ENCODE peak calls at places on chromosomes 11 and 22, in ten cellular contexts. D is coronary artery, A is choroid plexus epithelial cell, S is fibroblast of pulmonary artery, J is GM23338, F is lower lobe of right lung, B is fibroblast of mammary gland, E is right lobe of liver, I is cardiac muscle cell, G is neural progenitor cell. X is an unnamed sample.
A peak's percentile ranks its signal among the peaks of the same experiment; 100 is the strongest.

GRCh38 chr11:57475191-57475590 is 14.9 kb downstream of the RTN4RL2 start:
- DNase-seq in D (no peak), A (no peak), S (peak; percentile 38), J (no peak), F (no peak), B (peak; percentile 38), E (no peak), I (no peak), G (no peak), X (no peak)

GRCh38 chr22:17381237-17381913 is 12.1 kb downstream of the CECR2 start:
- DNase-seq in D (no peak), A (no peak), S (no peak), J (peak; percentile 38), F (no peak), B (no peak), E (peak; percentile 41), I (no peak), G (peak; percentile 26), X (no peak)

GRCh38 chr11:69950120-69950519 is 128.0 kb upstream of the ANO1 start:
- DNase-seq in D (no peak), A (peak; percentile 36), S (no peak), J (peak; percentile 88), F (no peak), B (peak; percentile 15), E (peak; percentile 45), I (no peak), G (peak; percentile 76), X (no peak)

GRCh38 chr11:35968386-35969088 is 24.7 kb downstream of the LDLRAD3 start:
- DNase-seq in D (no peak), A (peak; percentile 40), S (no peak), J (no peak), F (no peak), B (no peak), E (no peak), I (no peak), G (no peak), X (no peak)

GRCh38 chr11:103433380-103433779 is 324.2 kb downstream of the DYNC2H1 start:
- DNase-seq in D (no peak), A (peak; percentile 83), S (peak; percentile 55), J (no peak), F (no peak), B (peak; percentile 86), E (no peak), I (no peak), G (no peak), X (peak; percentile 7)

GRCh38 chr11:115561116-115561515 is 56.9 kb upstream of the CADM1 start:
- DNase-seq in D (no peak), A (no peak), S (no peak), J (no peak), F (no peak), B (no peak), E (no peak), I (no peak), G (no peak), X (no peak)

GRCh38 chr11:74069146-74070046 is 60.5 kb upstream of the UCP3 start:
- DNase-seq in D (no peak), A (peak; percentile 54), S (no peak), J (no peak), F (no peak), B (peak; percentile 31), E (no peak), I (no peak), G (no peak), X (no peak)

GRCh38 chr22:49657275-49657973 is 170.2 kb downstream of the BRD1 start:
- DNase-seq in D (no peak), A (no peak), S (no peak), J (no peak), F (peak; percentile 84), B (no peak), E (peak; percentile 74), I (no peak), G (no peak), X (no peak)

GRCh38 chr11:36638586-36638985 is 40.5 kb upstream of the RAG2 start:
- DNase-seq in D (no peak), A (no peak), S (no peak), J (no peak), F (no peak), B (no peak), E (no peak), I (no peak), G (no peak), X (no peak)

GRCh38 chr22:47053865-47054185 is 291.4 kb downstream of the TBC1D22A start:
- DNase-seq in D (no peak), A (peak; percentile 74), S (peak; percentile 74), J (no peak), F (no peak), B (peak; percentile 21), E (peak; percentile 16), I (no peak), G (no peak), X (peak; percentile 18)

GRCh38 chr22:20581503-20582170 is 74.2 kb downstream of the MED15 start:
- DNase-seq in D (no peak), A (no peak), S (no peak), J (no peak), F (peak; percentile 38), B (no peak), E (peak; percentile 20), I (no peak), G (no peak), X (no peak)

DNA sequence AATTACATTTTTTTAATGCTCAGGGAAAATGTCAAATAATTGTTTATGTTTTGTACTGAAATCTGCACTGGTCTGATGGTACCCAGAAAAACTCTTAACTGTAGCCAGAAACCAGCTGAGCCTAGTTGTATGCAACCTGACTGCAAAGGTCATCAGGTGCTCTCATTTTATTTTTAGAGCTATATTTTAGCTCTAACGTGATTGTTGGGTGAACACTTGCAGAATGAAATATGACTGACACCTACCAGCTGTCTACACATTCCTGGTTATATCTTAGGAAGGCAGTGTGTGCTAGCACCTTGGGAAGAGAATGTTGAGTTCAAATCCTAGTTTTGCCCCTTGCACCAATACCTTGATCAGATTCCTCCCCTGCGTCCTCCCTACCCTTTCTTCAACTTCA is 23.6 kb downstream of the PTPRJ start:
- DNase-seq in D (no peak), A (no peak), S (no peak), J (no peak), F (no peak), B (no peak), E (no peak), I (no peak), G (no peak), X (no peak)
- H3K4me3 ChIP-seq in D (no peak overlapping the region), A (no peak overlapping the region), S (no peak overlapping the region), J (no peak overlapping the region), F (no peak overlapping the region), B (no peak overlapping the region), E (no peak overlapping the region), I (no peak overlapping the region), G (no peak overlapping the region), X (no peak overlapping the region)

GRCh38 chr22:44413211-44413610 is 84.8 kb downstream of the RTL6 start:
- DNase-seq in D (peak; percentile 22), A (no peak), S (no peak), J (no peak), F (no peak), B (no peak), E (no peak), I (no peak), G (no peak), X (no peak)
- TF ChIP-seq CTCF in D (no peak), A (no peak), S (no peak), J (no peak), F (no peak), B (no peak), E (no peak), I (no peak), G (no peak), X (no peak)

GRCh38 chr11:68315581-68315920 is 3.2 kb downstream of the LRP5 start:
- DNase-seq in D (no peak), A (no peak), S (no peak), J (no peak), F (no peak), B (no peak), E (no peak), I (no peak), G (no peak), X (no peak)

GRCh38 chr11:68312780-68313573 is 586 bp downstream of the LRP5 start:
- DNase-seq in D (no peak), A (no peak), S (no peak), J (peak; percentile 47), F (no peak), B (no peak), E (no peak), I (peak; percentile 51), G (peak; percentile 56), X (no peak)

GRCh38 chr11:68314203-68314885 is 2.0 kb downstream of the LRP5 start:
- DNase-seq in D (no peak), A (no peak), S (no peak), J (peak; percentile 59), F (no peak), B (no peak), E (no peak), I (peak; percentile 19), G (no peak), X (no peak)

GRCh38 chr11:68313574-68314202 is 1.3 kb downstream of the LRP5 start:
- DNase-seq in D (no peak), A (peak; percentile 28), S (no peak), J (peak; percentile 65), F (no peak), B (peak; percentile 58), E (no peak), I (peak; percentile 49), G (peak; percentile 64), X (no peak)

DNA sequence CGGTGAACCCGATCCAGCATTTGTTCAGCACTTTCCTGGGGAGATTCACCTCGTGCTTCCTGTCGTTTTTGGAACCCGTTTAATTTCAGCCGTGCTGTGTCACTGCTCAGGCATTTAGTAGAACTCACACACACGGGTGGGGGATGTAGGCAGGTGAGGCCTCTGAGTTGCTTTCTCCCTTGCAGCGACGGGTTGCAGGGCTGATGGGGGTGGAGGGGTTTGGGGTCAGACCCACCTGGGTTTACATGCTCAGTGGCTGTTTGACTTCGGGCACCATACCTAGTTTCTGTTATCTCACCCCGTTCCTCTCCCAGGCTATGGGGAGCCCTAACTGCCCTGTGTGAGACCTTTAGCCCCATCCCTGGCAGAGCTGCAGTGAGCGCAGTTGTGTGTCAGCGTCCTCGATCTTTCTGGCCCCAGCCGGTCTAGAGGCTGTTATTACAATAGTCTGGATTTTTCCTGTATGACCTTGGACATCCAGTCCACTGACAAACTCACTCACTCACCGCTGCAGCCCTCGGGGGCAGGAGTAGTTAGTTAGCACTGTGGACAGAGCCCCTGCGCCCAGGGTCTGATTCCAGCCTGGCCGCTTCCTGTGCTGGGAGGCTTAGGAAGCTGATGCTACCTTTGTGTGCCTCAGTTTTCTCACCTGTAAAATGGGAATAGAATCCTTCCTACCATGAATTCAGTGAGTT is 2.6 kb downstream of the LRP5 start:
- DNase-seq in D (no peak), A (peak; percentile 51), S (no peak), J (no peak), F (no peak), B (no peak), E (peak; percentile 80), I (peak; percentile 26), G (no peak), X (no peak)
- H3K4me3 ChIP-seq in D (peak overlapping the region; percentile 84), A (no peak overlapping the region), S (peak overlapping the region; percentile 67), J (peak overlapping the region; percentile 83), F (peak overlapping the region; percentile 67), B (peak overlapping the region; percentile 10), E (peak overlapping the region; percentile 67), I (no peak overlapping the region), G (no peak overlapping the region), X (peak overlapping the region; percentile 71)

DNA sequence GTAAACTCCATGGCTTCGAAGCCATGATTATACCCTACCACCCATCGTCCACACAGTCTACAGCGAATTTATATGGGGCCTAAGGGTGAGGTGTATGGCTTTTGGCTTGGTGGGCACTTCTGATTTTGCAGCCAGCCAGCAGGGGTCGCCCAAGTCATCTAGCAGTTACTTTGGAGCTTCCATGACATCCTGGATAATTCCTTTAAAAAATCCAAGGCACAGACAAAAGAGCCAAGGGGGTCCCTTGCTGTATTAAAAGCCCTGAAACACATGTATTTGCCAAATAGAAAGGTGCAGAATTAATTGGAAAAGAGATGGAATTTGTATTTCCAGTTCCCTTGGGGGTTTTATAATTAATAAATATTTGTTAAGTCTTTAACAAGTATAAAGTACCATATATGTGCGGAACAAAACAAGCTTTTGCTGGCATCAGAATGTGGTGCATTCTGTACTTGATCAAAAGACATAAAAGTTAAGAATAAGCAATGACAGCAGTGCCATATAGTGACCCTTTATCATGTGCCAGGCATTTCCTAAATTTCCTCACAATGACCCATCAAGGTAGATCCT is 132.8 kb upstream of the PITPNB start:
- DNase-seq in D (no peak), A (peak; percentile 75), S (peak; percentile 79), J (peak; percentile 83), F (no peak), B (peak; percentile 65), E (peak; percentile 53), I (peak; percentile 77), G (peak; percentile 86), X (no peak)
- TF ChIP-seq CTCF in D (peak; percentile 87), A (peak; percentile 99), S (peak; percentile 94), J (peak; percentile 89), F (peak; percentile 86), B (peak; percentile 94), E (peak; percentile 87), I (peak; percentile 91), G (peak; percentile 98), X (peak; percentile 94)